ENCODE peak calls at places on chromosome 1, in eight cellular contexts. C is ELR; V is stimulated activated CD8-positive, alpha-beta memory T cell treated with anti-CD3 and anti-CD28 coated beads, Interleukin-4, amount 100 ng/mL, for 24 hours; P is activated CD4-positive, alpha-beta T cell treated with anti-CD3 and anti-CD28 coated beads for 4 hours; N is brain microvascular endothelial cell; Y is heart right ventricle; F is astrocyte of the spinal cord; X is choroid plexus epithelial cell. U is an unnamed sample.

GRCh38 chr1:206470692-206471414 is 577 bp downstream of the IKBKE start:
- DNase-seq in C (peak; percentile 89), V (peak; percentile 24), P (peak; percentile 43), N (peak; percentile 73), Y (no peak), F (peak; percentile 85), X (peak; percentile 87), U (peak; percentile 71)

GRCh38 chr1:17573518-17574041 is 34.1 kb downstream of the ARHGEF10L start:
- DNase-seq in C (no peak), V (no peak), P (no peak), N (no peak), Y (no peak), F (no peak), X (no peak), U (no peak)

GRCh38 chr1:207240325-207241095 is 81.0 kb upstream of the CD55 start:
- DNase-seq in C (peak; percentile 52), V (no peak), P (no peak), N (peak; percentile 64), Y (no peak), F (peak; percentile 6), X (peak; percentile 67), U (no peak)

GRCh38 chr1:72282271-72282656 is at the start of gene NEGR1:
- DNase-seq in C (peak; percentile 78), V (no peak), P (no peak), N (peak; percentile 62), Y (peak; percentile 44), F (peak; percentile 78), X (peak; percentile 55), U (peak; percentile 61)

GRCh38 chr1:12368646-12369045 is 138.8 kb downstream of the VPS13D start:
- DNase-seq in C (no peak), V (no peak), P (no peak), N (peak; percentile 24), Y (no peak), F (no peak), X (peak; percentile 23), U (no peak)

GRCh38 chr1:221335161-221336101 is 406.5 kb downstream of the DUSP10 start:
- DNase-seq in C (peak; percentile 80), V (no peak), P (no peak), N (peak; percentile 25), Y (no peak), F (peak; percentile 81), X (peak; percentile 44), U (no peak)

GRCh38 chr1:30936541-30937171 is 28.1 kb upstream of the SDC3 start:
- DNase-seq in C (peak; percentile 56), V (no peak), P (no peak), N (no peak), Y (no peak), F (no peak), X (no peak), U (no peak)

GRCh38 chr1:176379626-176380339 is 83.2 kb upstream of the PAPPA2 start:
- DNase-seq in C (peak; percentile 56), V (no peak), P (no peak), N (no peak), Y (no peak), F (no peak), X (peak; percentile 1), U (no peak)

GRCh38 chr1:52904590-52905375 is 16.8 kb downstream of the ECHDC2 start:
- DNase-seq in C (peak; percentile 67), V (no peak), P (peak; percentile 19), N (peak; percentile 22), Y (no peak), F (no peak), X (peak; percentile 41), U (peak; percentile 38)

GRCh38 chr1:95562230-95562629 is 328.2 kb downstream of the RWDD3 start:
- DNase-seq in C (no peak), V (no peak), P (no peak), N (no peak), Y (no peak), F (no peak), X (no peak), U (no peak)

GRCh38 chr1:18811733-18812132 is 47.7 kb downstream of the TAS1R2 start:
- DNase-seq in C (no peak), V (no peak), P (no peak), N (no peak), Y (no peak), F (no peak), X (no peak), U (no peak)

GRCh38 chr1:217453816-217454215 is 177.1 kb downstream of the GPATCH2 start:
- DNase-seq in C (no peak), V (no peak), P (no peak), N (peak; percentile 32), Y (no peak), F (no peak), X (no peak), U (no peak)

GRCh38 chr1:231803353-231803752 is 176.8 kb downstream of the DISC1 start:
- DNase-seq in C (no peak), V (no peak), P (no peak), N (peak; percentile 41), Y (no peak), F (no peak), X (peak; percentile 89), U (no peak)

GRCh38 chr1:222880586-222880985 is 65.7 kb downstream of the DISP1 start:
- DNase-seq in C (peak; percentile 93), V (no peak), P (peak; percentile 19), N (peak; percentile 70), Y (no peak), F (peak; percentile 76), X (peak; percentile 74), U (no peak)

GRCh38 chr1:230074270-230074669 is 7.2 kb downstream of the GALNT2 start:
- DNase-seq in C (no peak), V (no peak), P (no peak), N (no peak), Y (no peak), F (no peak), X (no peak), U (no peak)

GRCh38 chr1:218426343-218426657 is 81.2 kb downstream of the TGFB2 start:
- DNase-seq in C (peak; percentile 47), V (no peak), P (no peak), N (no peak), Y (no peak), F (peak; percentile 44), X (peak; percentile 83), U (no peak)

GRCh38 chr1:61253059-61253735 is 170.8 kb downstream of the NFIA start:
- DNase-seq in C (no peak), V (no peak), P (no peak), N (peak; percentile 47), Y (peak; percentile 44), F (peak; percentile 48), X (peak; percentile 94), U (no peak)

U was measured in H1.